ENCODE peak calls at places on chromosome 2, in ten cellular contexts. One of them, this sample, is unnamed.

GRCh38 chr2:206323486-206323885 is 49.0 kb downstream of the ZDBF2 start:
- DNase-seq in MM.1S: peak
- DNase-seq in upper lobe of right lung: no peak
- DNase-seq in kidney tubule cell: no peak
- DNase-seq in NCI-H446: no peak
- DNase-seq in amniotic stem cell: no peak
- DNase-seq in NCI-H2029: no peak
- DNase-seq in AG20443: no peak
- DNase-seq in MCF 10A: no peak
- DNase-seq in A549: no peak
- DNase-seq in this sample: no peak

GRCh38 chr2:71619230-71619741 is 165.9 kb downstream of the DYSF start:
- DNase-seq in MM.1S: no peak
- DNase-seq in upper lobe of right lung: no peak
- DNase-seq in amniotic stem cell: no peak
- DNase-seq in NCI-H2029: no peak
- DNase-seq in NCI-H446: no peak
- DNase-seq in MCF 10A: no peak
- DNase-seq in A549: no peak
- DNase-seq in AG20443: no peak
- DNase-seq in kidney tubule cell: no peak
- DNase-seq in this sample: no peak

GRCh38 chr2:79114797-79115494 is 5.3 kb upstream of the REG1A start:
- DNase-seq in MM.1S: no peak
- DNase-seq in NCI-H446: no peak
- DNase-seq in kidney tubule cell: no peak
- DNase-seq in A549: no peak
- DNase-seq in amniotic stem cell: no peak
- DNase-seq in NCI-H2029: no peak
- DNase-seq in MCF 10A: no peak
- DNase-seq in upper lobe of right lung: no peak
- DNase-seq in AG20443: no peak
- DNase-seq in this sample: no peak

GRCh38 chr2:97992836-97993825 is 2.6 kb downstream of the TMEM131 start:
- DNase-seq in MM.1S: no peak
- DNase-seq in NCI-H446: no peak
- DNase-seq in NCI-H2029: no peak
- DNase-seq in AG20443: no peak
- DNase-seq in A549: no peak
- DNase-seq in MCF 10A: no peak
- DNase-seq in upper lobe of right lung: no peak
- DNase-seq in kidney tubule cell: peak
- DNase-seq in amniotic stem cell: no peak
- DNase-seq in this sample: no peak

GRCh38 chr2:237877576-237878307 is 18.3 kb downstream of the RAMP1 start:
- DNase-seq in kidney tubule cell: no peak
- DNase-seq in NCI-H446: no peak
- DNase-seq in A549: no peak
- DNase-seq in MCF 10A: no peak
- DNase-seq in MM.1S: no peak
- DNase-seq in NCI-H2029: no peak
- DNase-seq in AG20443: no peak
- DNase-seq in upper lobe of right lung: peak
- DNase-seq in amniotic stem cell: no peak
- DNase-seq in this sample: no peak

GRCh38 chr2:173099804-173100203 is 24.2 kb downstream of the MAP3K20 start:
- DNase-seq in MCF 10A: no peak
- DNase-seq in A549: no peak
- DNase-seq in upper lobe of right lung: no peak
- DNase-seq in amniotic stem cell: no peak
- DNase-seq in NCI-H446: no peak
- DNase-seq in MM.1S: no peak
- DNase-seq in kidney tubule cell: no peak
- DNase-seq in NCI-H2029: no peak
- DNase-seq in AG20443: no peak
- DNase-seq in this sample: no peak

GRCh38 chr2:208034503-208035140 is 9.3 kb upstream of the PLEKHM3 start:
- DNase-seq in upper lobe of right lung: no peak
- DNase-seq in NCI-H2029: no peak
- DNase-seq in MM.1S: no peak
- DNase-seq in A549: no peak
- DNase-seq in NCI-H446: no peak
- DNase-seq in amniotic stem cell: no peak
- DNase-seq in kidney tubule cell: no peak
- DNase-seq in AG20443: no peak
- DNase-seq in MCF 10A: no peak
- DNase-seq in this sample: no peak

GRCh38 chr2:23541453-23542334 is 156.7 kb downstream of the KLHL29 start:
- DNase-seq in kidney tubule cell: peak
- DNase-seq in NCI-H2029: no peak
- DNase-seq in A549: no peak
- DNase-seq in upper lobe of right lung: no peak
- DNase-seq in NCI-H446: peak
- DNase-seq in MCF 10A: no peak
- DNase-seq in MM.1S: no peak
- DNase-seq in amniotic stem cell: no peak
- DNase-seq in AG20443: peak
- DNase-seq in this sample: no peak

GRCh38 chr2:217471329-217471728 is 531.5 kb downstream of the TNS1 start:
- DNase-seq in A549: no peak
- DNase-seq in upper lobe of right lung: no peak
- DNase-seq in amniotic stem cell: peak
- DNase-seq in NCI-H446: no peak
- DNase-seq in NCI-H2029: no peak
- DNase-seq in MM.1S: no peak
- DNase-seq in AG20443: peak
- DNase-seq in kidney tubule cell: peak
- DNase-seq in MCF 10A: no peak
- DNase-seq in this sample: no peak

This sample was measured in BJ.